ENCODE peak calls at places on chromosomes 7 and 10, in eight cellular contexts. H, E, X, N, B, F, V and I are unnamed samples.

GRCh38 chr7:48074231-48074654 is 14.8 kb upstream of the UPP1 start:
- DNase-seq in H (no peak), E (no peak), X (no peak), N (no peak), B (no peak), F (no peak), V (no peak), I (no peak)

GRCh38 chr7:111098011-111098925 is 7.3 kb downstream of the LRRN3 start:
- DNase-seq in H (no peak), E (peak; percentile 67), X (no peak), N (peak; percentile 46), B (no peak), F (peak; percentile 43), V (peak; percentile 13), I (peak; percentile 58)

GRCh38 chr7:114312649-114313048 is 102.0 kb upstream of the FOXP2 start:
- DNase-seq in H (no peak), E (no peak), X (no peak), N (no peak), B (no peak), F (no peak), V (no peak), I (no peak)

GRCh38 chr10:14952851-14953451 is 945 bp downstream of the DCLRE1C start:
- DNase-seq in H (no peak), E (no peak), X (no peak), N (peak; percentile 52), B (no peak), F (no peak), V (no peak), I (no peak)

GRCh38 chr7:70416611-70417010 is 715.3 kb upstream of the GALNT17 start:
- DNase-seq in H (no peak), E (no peak), X (no peak), N (peak; percentile 94), B (no peak), F (no peak), V (no peak), I (no peak)

GRCh38 chr7:86598311-86598710 is 45.4 kb upstream of the GRM3 start:
- DNase-seq in H (peak; percentile 26), E (peak; percentile 27), X (no peak), N (peak; percentile 60), B (no peak), F (no peak), V (no peak), I (no peak)

GRCh38 chr7:136275794-136276193 is 298.6 kb upstream of the MTPN start:
- DNase-seq in H (no peak), E (no peak), X (no peak), N (no peak), B (no peak), F (peak; percentile 27), V (no peak), I (no peak)

GRCh38 chr7:104979167-104979841 is 34.7 kb upstream of the KMT2E start:
- DNase-seq in H (peak; percentile 62), E (peak; percentile 21), X (no peak), N (no peak), B (peak; percentile 74), F (peak; percentile 85), V (no peak), I (no peak)

GRCh38 chr7:38873433-38873832 is 35.6 kb downstream of the VPS41 start:
- DNase-seq in H (no peak), E (no peak), X (no peak), N (no peak), B (no peak), F (peak; percentile 11), V (no peak), I (no peak)

GRCh38 chr7:149558149-149558861 is 60.7 kb upstream of the ZNF746 start:
- DNase-seq in H (no peak), E (no peak), X (no peak), N (no peak), B (no peak), F (no peak), V (no peak), I (no peak)

GRCh38 chr10:103855424-103855823 is at the start of gene SH3PXD2A:
- DNase-seq in H (no peak), E (peak; percentile 87), X (no peak), N (no peak), B (no peak), F (peak; percentile 50), V (peak; percentile 35), I (peak; percentile 44)

GRCh38 chr7:152193882-152194281 is 168.4 kb downstream of the GALNT11 start:
- DNase-seq in H (no peak), E (no peak), X (no peak), N (no peak), B (no peak), F (no peak), V (no peak), I (no peak)

GRCh38 chr7:20442951-20443350 is 112.3 kb downstream of the ITGB8 start:
- DNase-seq in H (no peak), E (no peak), X (no peak), N (no peak), B (no peak), F (no peak), V (no peak), I (no peak)

GRCh38 chr10:109770000-109770399 is 153.3 kb downstream of the XPNPEP1 start:
- DNase-seq in H (no peak), E (no peak), X (no peak), N (no peak), B (peak; percentile 17), F (no peak), V (no peak), I (no peak)

GRCh38 chr7:74230446-74231231 is 20.8 kb downstream of the LAT2 start:
- DNase-seq in H (no peak), E (no peak), X (no peak), N (peak; percentile 68), B (no peak), F (no peak), V (no peak), I (no peak)

DNA sequence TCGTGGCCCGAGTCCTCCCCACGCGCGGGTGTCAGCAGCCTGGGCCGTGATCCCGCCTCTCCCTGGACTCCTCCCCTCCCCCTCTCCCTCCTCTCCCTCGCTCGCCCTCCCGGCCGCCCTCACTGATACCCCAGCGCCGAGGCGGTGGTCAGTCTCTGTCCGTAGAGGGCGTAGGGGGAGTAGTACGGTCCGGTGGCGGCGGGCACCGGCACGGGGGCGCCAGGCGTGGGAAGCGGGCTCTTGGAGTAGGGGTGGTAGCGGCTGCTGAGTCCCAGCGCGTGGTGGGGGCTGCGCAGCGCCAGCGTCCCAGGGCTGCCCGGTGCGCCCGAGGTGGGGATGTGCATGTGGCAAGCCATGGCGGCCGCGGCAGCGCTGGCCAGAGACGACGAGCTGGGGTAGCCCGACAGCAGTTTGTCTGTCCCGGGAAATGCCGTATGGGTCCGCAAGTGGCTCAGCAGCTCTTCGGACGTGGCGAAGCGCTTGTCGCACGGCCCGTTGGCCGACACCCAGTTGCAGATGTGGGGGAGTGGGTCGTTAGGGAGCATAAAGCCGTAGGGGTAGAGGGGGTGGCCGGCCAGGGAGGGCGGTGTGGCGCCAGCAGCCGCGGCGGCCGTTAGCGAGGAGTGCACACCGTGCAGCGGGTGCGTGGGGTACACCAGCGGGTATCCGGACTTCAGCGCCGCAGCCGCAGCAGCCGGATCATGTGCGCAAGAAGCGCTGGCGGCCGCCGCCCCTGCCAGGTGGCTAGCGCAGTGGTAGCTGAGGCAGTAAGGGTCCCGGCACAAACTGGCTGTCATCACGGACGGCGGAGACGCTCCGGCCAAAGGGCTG is 2.7 kb downstream of the ZNF503 start:
- DNase-seq in H (peak; percentile 22), E (peak; percentile 50), X (no peak), N (no peak), B (no peak), F (peak; percentile 55), V (no peak), I (no peak)
- H3K27ac ChIP-seq in H (peak overlapping the region; percentile 90), E (peak overlapping the region; percentile 96), X (no peak overlapping the region), N (no peak overlapping the region), B (peak overlapping the region; percentile 99), F (no peak overlapping the region), V (no peak overlapping the region), I (no peak overlapping the region)

GRCh38 chr10:99531696-99532050 is 1.1 kb upstream of the NKX2-3 start:
- DNase-seq in H (no peak), E (no peak), X (no peak), N (no peak), B (no peak), F (peak; percentile 66), V (no peak), I (no peak)
- H3K4me1 ChIP-seq in H (peaks cover 10% of the 10 kb centered on the region), E (peaks cover 13% of the 10 kb centered on the region), X (no peaks in the 10 kb centered on the region), N (peaks cover 5% of the 10 kb centered on the region), B (peaks cover 54% of the 10 kb centered on the region), F (peaks cover 25% of the 10 kb centered on the region), V (peaks cover 32% of the 10 kb centered on the region), I (no peaks in the 10 kb centered on the region)

DNA sequence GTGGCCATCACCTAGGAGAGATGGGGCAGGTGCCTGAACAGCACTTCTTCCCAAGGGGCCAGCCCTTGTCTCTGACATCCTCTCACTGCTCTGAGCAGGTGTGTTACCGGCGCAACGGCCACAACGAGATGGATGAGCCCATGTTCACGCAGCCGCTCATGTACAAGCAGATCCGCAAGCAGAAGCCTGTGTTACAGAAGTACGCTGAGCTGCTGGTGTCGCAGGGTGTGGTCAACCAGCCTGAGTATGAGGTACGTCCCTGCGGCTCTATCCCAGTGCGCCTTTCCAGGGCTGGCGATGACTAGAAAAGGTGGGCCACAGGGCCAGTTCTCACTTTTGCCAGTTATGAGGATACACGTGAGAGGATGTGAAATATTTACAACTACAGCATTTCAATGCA is 54.3 kb upstream of the ZMIZ2 start:
- DNase-seq in H (no peak), E (no peak), X (no peak), N (no peak), B (no peak), F (no peak), V (no peak), I (no peak)
- H3K36me3 ChIP-seq in H (peaks cover 22% of the 10 kb centered on the region), E (peaks cover 59% of the 10 kb centered on the region), X (peaks cover 17% of the 10 kb centered on the region), N (peaks cover 46% of the 10 kb centered on the region), B (peaks cover 81% of the 10 kb centered on the region), F (peaks cover 60% of the 10 kb centered on the region), V (peaks cover 87% of the 10 kb centered on the region), I (peaks cover 80% of the 10 kb centered on the region)

DNA sequence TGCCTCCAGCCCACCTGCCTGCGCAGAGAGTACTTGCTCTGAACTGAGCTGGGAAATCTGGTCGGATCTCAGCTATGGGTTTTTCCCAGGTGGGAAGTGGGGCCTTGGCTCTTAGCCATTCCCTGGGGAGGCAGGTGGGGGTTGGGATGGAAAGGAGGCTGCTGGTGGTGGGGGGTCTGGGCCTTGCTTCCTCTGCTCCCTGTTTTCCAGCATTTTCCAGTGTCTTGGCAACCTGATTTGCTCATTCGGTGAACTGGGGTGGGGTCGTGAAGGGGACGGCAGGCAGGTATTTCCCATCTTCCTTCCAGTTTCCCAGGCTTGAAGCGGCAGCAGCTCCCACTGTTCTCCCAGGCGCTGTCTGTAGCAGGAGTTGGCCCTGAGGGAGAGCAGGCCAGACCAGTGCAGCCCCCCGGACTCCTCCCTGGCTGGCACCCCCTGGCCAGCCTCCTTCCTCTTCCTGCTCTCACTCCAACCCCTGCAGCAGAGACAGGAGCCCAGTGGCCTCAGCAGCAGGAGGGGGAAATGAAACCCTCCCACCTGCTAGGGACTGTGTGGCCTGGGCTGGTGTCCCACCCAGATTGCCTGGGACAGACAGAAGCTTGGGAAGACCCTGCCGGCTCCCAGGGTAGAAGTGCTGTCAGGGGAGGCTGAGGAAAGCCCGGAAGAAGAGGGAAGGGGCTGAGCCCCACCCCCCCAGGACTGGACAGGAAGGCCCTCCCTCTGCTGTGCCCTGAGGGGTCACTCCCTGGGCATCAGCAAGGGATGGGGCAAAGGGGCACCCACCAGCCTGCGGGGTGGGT is 6.6 kb downstream of the TRIM8 start:
- DNase-seq in H (no peak), E (no peak), X (no peak), N (peak; percentile 65), B (no peak), F (no peak), V (no peak), I (no peak)
- H3K27ac ChIP-seq in H (no peak overlapping the region), E (peak overlapping the region; percentile 65), X (peak overlapping the region; percentile 96), N (peak overlapping the region; percentile 98), B (peak overlapping the region; percentile 36), F (no peak overlapping the region), V (peak overlapping the region; percentile 54), I (no peak overlapping the region)

GRCh38 chr7:30894009-30894408 is 17.6 kb upstream of the AQP1 start:
- DNase-seq in H (no peak), E (no peak), X (no peak), N (no peak), B (no peak), F (no peak), V (no peak), I (no peak)
- H3K4me1 ChIP-seq in H (no peaks in the 10 kb centered on the region), E (peaks cover 12% of the 10 kb centered on the region), X (no peaks in the 10 kb centered on the region), N (peaks cover 18% of the 10 kb centered on the region), B (peaks cover 74% of the 10 kb centered on the region), F (peaks cover 55% of the 10 kb centered on the region), V (no peaks in the 10 kb centered on the region), I (no peaks in the 10 kb centered on the region)